ENCODE peak calls at places on chromosomes 4 and X, in five cellular contexts. X is fibroblast of mammary gland, M is ecto neural progenitor cell, F is HCT116, I is tibial artery. E is an unnamed sample.

GRCh38 chrX:15564981-15565579 is 35.7 kb downstream of the ACE2 start:
- DNase-seq in X (peak), M (peak), F (peak), I (peak), E (peak)

GRCh38 chr4:57109530-57109846 is 697 bp downstream of the IGFBP7 start:
- DNase-seq in X (no peak), M (no peak), F (no peak), I (no peak), E (no peak)

GRCh38 chrX:17930850-17931249 is 69.8 kb upstream of the RAI2 start:
- DNase-seq in X (no peak), M (no peak), F (no peak), I (no peak), E (no peak)

GRCh38 chrX:41921492-41922124 is 1.7 kb downstream of the CASK start:
- DNase-seq in X (peak), M (no peak), F (no peak), I (no peak), E (no peak)

GRCh38 chr4:1611501-1611870 is 72.6 kb downstream of the FAM53A start:
- DNase-seq in X (no peak), M (no peak), F (no peak), I (no peak), E (no peak)

GRCh38 chrX:106698693-106699092 is 27.8 kb upstream of the RNF128 start:
- DNase-seq in X (peak), M (no peak), F (no peak), I (no peak), E (no peak)

GRCh38 chrX:152733261-152733975 is at the start of the genes CSAG1 and MAGEA12:
- DNase-seq in X (no peak), M (no peak), F (no peak), I (no peak), E (no peak)

GRCh38 chr4:33658971-33659370 is 2585.3 kb downstream of the ARAP2 start:
- DNase-seq in X (peak), M (no peak), F (no peak), I (no peak), E (no peak)

GRCh38 chr4:164204434-164204833 is 549.5 kb upstream of the SMIM31 start:
- DNase-seq in X (peak), M (no peak), F (peak), I (no peak), E (no peak)

GRCh38 chrX:40908857-40909475 is 173.6 kb upstream of the MED14 start:
- DNase-seq in X (peak), M (no peak), F (peak), I (no peak), E (no peak)

GRCh38 chrX:16771483-16772398 is 14.5 kb upstream of the TXLNG start:
- DNase-seq in X (peak), M (peak), F (peak), I (no peak), E (no peak)

GRCh38 chr4:147678796-147679549 is 5.0 kb downstream of the PRMT9 start:
- DNase-seq in X (peak), M (no peak), F (peak), I (no peak), E (no peak)

GRCh38 chr4:118772149-118773081 is 63.5 kb downstream of the SEC24D start:
- DNase-seq in X (peak), M (no peak), F (peak), I (no peak), E (no peak)

GRCh38 chr4:54553001-54553400 is 104.8 kb upstream of the KIT start:
- DNase-seq in X (peak), M (no peak), F (no peak), I (no peak), E (no peak)

GRCh38 chr4:3788366-3788660 is 22.1 kb downstream of the ADRA2C start:
- DNase-seq in X (no peak), M (no peak), F (no peak), I (no peak), E (no peak)

GRCh38 chrX:1493317-1493856 is 40.7 kb upstream of the ASMTL start:
- DNase-seq in X (no peak), M (peak), F (no peak), I (no peak), E (peak)

GRCh38 chr4:141133146-141134006 is at the start of gene RNF150:
- DNase-seq in X (peak), M (peak), F (no peak), I (peak), E (peak)

GRCh38 chr4:17166954-17167353 is 268.5 kb upstream of the LDB2 start:
- DNase-seq in X (peak), M (no peak), F (no peak), I (peak), E (no peak)

GRCh38 chr4:102616661-102617060 is 115.5 kb downstream of the NFKB1 start:
- DNase-seq in X (no peak), M (no peak), F (no peak), I (no peak), E (no peak)

GRCh38 chr4:186227744-186228513 is 622 bp downstream of the KLKB1 start:
- DNase-seq in X (no peak), M (no peak), F (no peak), I (no peak), E (no peak)

GRCh38 chrX:138872537-138872936 is 161.0 kb upstream of the FGF13 start:
- DNase-seq in X (no peak), M (no peak), F (no peak), I (no peak), E (no peak)

GRCh38 chrX:13293700-13294099 is 26.2 kb downstream of the ATXN3L start:
- DNase-seq in X (no peak), M (no peak), F (no peak), I (no peak), E (no peak)

E was measured in sigmoid colon.